ENCODE peak calls at places on chromosomes 11 and 22, in seven cellular contexts. H, N, F, T, U, D and B are unnamed samples.

GRCh38 chr11:120079750-120080610 is 57.9 kb downstream of the TRIM29 start:
- DNase-seq in N (no peak), D (peak; percentile 19), U (no peak), H (no peak), T (no peak), F (no peak), B (no peak)

GRCh38 chr11:64694821-64695365 is 28.1 kb downstream of the NRXN2 start:
- DNase-seq in H (peak; percentile 77), N (no peak), F (no peak), D (no peak), U (no peak), T (no peak), B (peak; percentile 36)

GRCh38 chr11:69575296-69576068 is 65.5 kb upstream of the CCND1 start:
- DNase-seq in U (no peak), D (no peak), N (no peak), F (no peak), H (no peak), T (no peak), B (no peak)

GRCh38 chr11:77115181-77115611 is 12.6 kb downstream of the OMP start:
- DNase-seq in N (no peak), F (no peak), U (no peak), D (no peak), H (no peak), T (no peak), B (no peak)

GRCh38 chr22:44410396-44411056 is 87.5 kb downstream of the RTL6 start:
- DNase-seq in F (peak; percentile 46), T (peak; percentile 58), H (no peak), U (no peak), N (no peak), D (no peak), B (no peak)

GRCh38 chr22:22099833-22100812 is 117.5 kb upstream of the TOP3B start:
- DNase-seq in N (no peak), H (no peak), T (no peak), U (no peak), D (no peak), F (no peak), B (no peak)

GRCh38 chr11:134536219-134536618 is 124.2 kb upstream of the B3GAT1 start:
- DNase-seq in U (no peak), N (no peak), D (no peak), T (no peak), H (no peak), F (no peak), B (no peak)

GRCh38 chr11:9569588-9570164 is 3.8 kb upstream of the WEE1 start:
- DNase-seq in D (no peak), F (no peak), U (no peak), H (no peak), N (no peak), T (no peak), B (no peak)

GRCh38 chr22:35044607-35045390 is 21.2 kb upstream of the ISX start:
- DNase-seq in H (no peak), N (no peak), U (no peak), F (no peak), D (no peak), T (no peak), B (no peak)

GRCh38 chr11:10847960-10848860 is 9.6 kb downstream of the ZBED5 start:
- DNase-seq in T (no peak), F (no peak), U (no peak), N (no peak), D (no peak), H (no peak), B (no peak)

GRCh38 chr22:31321421-31321820 is 24.7 kb downstream of the PATZ1 start:
- DNase-seq in F (peak; percentile 48), U (no peak), D (no peak), H (peak; percentile 32), N (no peak), T (peak; percentile 41), B (no peak)